ENCODE peak calls at places on chromosomes 11 and 22, in six cellular contexts. X is endothelial cell; Y is frontal cortex; V is hippocampal formation; I is CD8-positive, alpha-beta memory T cell; E is fibroblast of lung. F is an unnamed sample.

GRCh38 chr22:45537734-45538181 is 35.1 kb downstream of the FBLN1 start:
- DNase-seq in X (no peak), Y (no peak), V (peak), I (no peak), E (peak), F (no peak)

GRCh38 chr22:45476814-45477213 is 25.9 kb upstream of the FBLN1 start:
- DNase-seq in X (no peak), Y (no peak), V (no peak), I (no peak), E (no peak), F (no peak)

GRCh38 chr11:66637557-66638176 is 836 bp upstream of the RBM4 start:
- DNase-seq in X (peak), Y (no peak), V (no peak), I (no peak), E (no peak), F (no peak)

GRCh38 chr11:72951815-72952340 is 137.7 kb downstream of the ATG16L2 start:
- DNase-seq in X (no peak), Y (no peak), V (no peak), I (no peak), E (no peak), F (no peak)

GRCh38 chr22:49934144-49934890 is 15.9 kb downstream of the CRELD2 start:
- DNase-seq in X (no peak), Y (no peak), V (peak), I (peak), E (peak), F (no peak)

GRCh38 chr11:105224859-105225258 is 85.3 kb upstream of the CARD18 start:
- DNase-seq in X (no peak), Y (no peak), V (no peak), I (no peak), E (no peak), F (no peak)

GRCh38 chr11:86182976-86183584 is 61.5 kb upstream of the EED start:
- DNase-seq in X (no peak), Y (no peak), V (no peak), I (peak), E (peak), F (no peak)

GRCh38 chr22:36659762-36660509 is 43.6 kb downstream of the CACNG2 start:
- DNase-seq in X (no peak), Y (peak), V (peak), I (no peak), E (peak), F (peak)

GRCh38 chr11:131365601-131366000 is 4.8 kb upstream of the NTM start:
- DNase-seq in X (no peak), Y (no peak), V (no peak), I (no peak), E (no peak), F (no peak)

GRCh38 chr11:476416-476815 is 26.3 kb downstream of the PTDSS2 start:
- DNase-seq in X (no peak), Y (no peak), V (no peak), I (no peak), E (no peak), F (no peak)

GRCh38 chr11:95081412-95081811 is 8.2 kb upstream of the ENDOD1 start:
- DNase-seq in X (no peak), Y (no peak), V (peak), I (no peak), E (no peak), F (no peak)

GRCh38 chr11:107741044-107741823 is 29.4 kb upstream of the SLN start:
- DNase-seq in X (peak), Y (no peak), V (no peak), I (no peak), E (no peak), F (peak)

GRCh38 chr11:45922425-45923082 is at the start of gene LARGE2:
- DNase-seq in X (no peak), Y (no peak), V (no peak), I (peak), E (no peak), F (no peak)

GRCh38 chr22:43811777-43812148 is 342 bp downstream of the EFCAB6 start:
- DNase-seq in X (no peak), Y (no peak), V (no peak), I (no peak), E (peak), F (no peak)